ENCODE peak calls at places on chromosomes 5 and 9, in five cellular contexts. G, Y, H, R and F are unnamed samples.

GRCh38 chr5:150502106-150502505 is 5.8 kb upstream of the NDST1 start:
- DNase-seq in G (no peak), Y (no peak), H (no peak), R (no peak), F (no peak)

GRCh38 chr9:114278881-114279570 is 43.9 kb upstream of the ORM1 start:
- DNase-seq in G (no peak), Y (no peak), H (no peak), R (no peak), F (no peak)

GRCh38 chr5:1522601-1523479 is 920 bp downstream of the LPCAT1 start:
- DNase-seq in G (no peak), Y (no peak), H (peak; percentile 38), R (no peak), F (no peak)

GRCh38 chr9:121921444-121921843 is 171.7 kb downstream of the TTLL11 start:
- DNase-seq in G (no peak), Y (no peak), H (no peak), R (no peak), F (no peak)

GRCh38 chr5:171420429-171421231 is 1.2 kb downstream of the FGF18 start:
- DNase-seq in G (no peak), Y (peak; percentile 12), H (peak; percentile 73), R (no peak), F (no peak)

GRCh38 chr5:122473941-122474340 is 161.9 kb downstream of the SNCAIP start:
- DNase-seq in G (no peak), Y (no peak), H (no peak), R (no peak), F (no peak)

GRCh38 chr9:77977210-77977611 is 54.4 kb downstream of the GNAQ start:
- DNase-seq in G (peak; percentile 66), Y (peak; percentile 70), H (peak; percentile 66), R (peak; percentile 95), F (peak; percentile 96)

GRCh38 chr5:120463026-120463770 is 902 bp upstream of the PRR16 start:
- DNase-seq in G (no peak), Y (no peak), H (no peak), R (no peak), F (no peak)

GRCh38 chr9:128635266-128636023 is 21.2 kb downstream of the DYNC2I2 start:
- DNase-seq in G (peak; percentile 79), Y (no peak), H (peak; percentile 93), R (peak; percentile 84), F (peak; percentile 72)

GRCh38 chr9:125608488-125609224 is 98.4 kb downstream of the MAPKAP1 start:
- DNase-seq in G (no peak), Y (no peak), H (no peak), R (no peak), F (no peak)

GRCh38 chr5:124655943-124656459 is 90.4 kb downstream of the ZNF608 start:
- DNase-seq in G (peak; percentile 86), Y (no peak), H (peak; percentile 70), R (no peak), F (no peak)

GRCh38 chr9:16385590-16386578 is 484.6 kb downstream of the BNC2 start:
- DNase-seq in G (peak; percentile 40), Y (no peak), H (no peak), R (no peak), F (no peak)

GRCh38 chr5:73706963-73707362 is 81.0 kb downstream of the ARHGEF28 start:
- DNase-seq in G (no peak), Y (no peak), H (no peak), R (no peak), F (no peak)

GRCh38 chr5:160479926-160480325 is 58.3 kb downstream of the PTTG1 start:
- DNase-seq in G (no peak), Y (no peak), H (no peak), R (no peak), F (peak; percentile 19)

GRCh38 chr5:153659337-153659736 is 168.9 kb downstream of the GRIA1 start:
- DNase-seq in G (peak; percentile 71), Y (no peak), H (no peak), R (no peak), F (no peak)

GRCh38 chr9:93597142-93597706 is 20.8 kb downstream of the PHF2 start:
- DNase-seq in G (no peak), Y (no peak), H (no peak), R (no peak), F (no peak)